ENCODE peak calls at places on chromosomes 5 and 9, in six cellular contexts. A is IMR-90, M is HepG2, T is K562, G is A549, N is GM12878. K is an unnamed sample.

GRCh38 chr5:127031147-127031862 is 947 bp upstream of the MARCHF3 start:
- DNase-seq in A (no peak), M (no peak), T (peak), G (peak), N (no peak), K (peak)

GRCh38 chr9:88818495-88819201 is 172.6 kb upstream of the S1PR3 start:
- DNase-seq in A (peak), M (no peak), T (no peak), G (no peak), N (no peak), K (no peak)

GRCh38 chr5:19923742-19924141 is 64.3 kb downstream of the CDH18 start:
- DNase-seq in A (peak), M (no peak), T (no peak), G (no peak), N (no peak), K (no peak)

GRCh38 chr9:15211160-15211993 is 95.6 kb downstream of the TTC39B start:
- DNase-seq in A (peak), M (peak), T (peak), G (peak), N (peak), K (peak)

GRCh38 chr5:127040779-127041520 is 10.6 kb upstream of the MARCHF3 start:
- DNase-seq in A (peak), M (no peak), T (no peak), G (peak), N (no peak), K (no peak)

GRCh38 chr5:112174959-112175594 is 244.0 kb downstream of the EPB41L4A start:
- DNase-seq in A (peak), M (peak), T (peak), G (peak), N (no peak), K (peak)

GRCh38 chr9:132141364-132141947 is 20.4 kb upstream of the NTNG2 start:
- DNase-seq in A (no peak), M (no peak), T (no peak), G (no peak), N (no peak), K (no peak)

GRCh38 chr5:122165574-122166021 is 36.3 kb downstream of the ZNF474 start:
- DNase-seq in A (peak), M (peak), T (no peak), G (peak), N (no peak), K (no peak)

GRCh38 chr5:67879619-67880357 is 335.8 kb upstream of the PIK3R1 start:
- DNase-seq in A (no peak), M (peak), T (no peak), G (no peak), N (no peak), K (no peak)

GRCh38 chr5:173855162-173855994 is 32.8 kb upstream of the CPEB4 start:
- DNase-seq in A (no peak), M (no peak), T (peak), G (no peak), N (no peak), K (no peak)

GRCh38 chr5:53406630-53407316 is 73.7 kb upstream of the FST start:
- DNase-seq in A (peak), M (peak), T (no peak), G (peak), N (no peak), K (no peak)

GRCh38 chr9:90979138-90979551 is 177.5 kb downstream of the SYK start:
- DNase-seq in A (no peak), M (no peak), T (no peak), G (no peak), N (no peak), K (no peak)

GRCh38 chr9:68533678-68534077 is 7.0 kb downstream of the TMEM252 start:
- DNase-seq in A (peak), M (no peak), T (no peak), G (no peak), N (no peak), K (no peak)

GRCh38 chr9:9912459-9912858 is 700.3 kb downstream of the PTPRD start:
- DNase-seq in A (no peak), M (no peak), T (no peak), G (no peak), N (no peak), K (no peak)

GRCh38 chr9:9913276-9913832 is 699.4 kb downstream of the PTPRD start:
- DNase-seq in A (no peak), M (peak), T (no peak), G (no peak), N (no peak), K (no peak)

GRCh38 chr9:9917400-9917799 is 695.4 kb downstream of the PTPRD start:
- DNase-seq in A (no peak), M (no peak), T (no peak), G (no peak), N (no peak), K (no peak)

GRCh38 chr9:9919174-9919573 is 693.6 kb downstream of the PTPRD start:
- DNase-seq in A (no peak), M (no peak), T (no peak), G (no peak), N (no peak), K (no peak)

DNA sequence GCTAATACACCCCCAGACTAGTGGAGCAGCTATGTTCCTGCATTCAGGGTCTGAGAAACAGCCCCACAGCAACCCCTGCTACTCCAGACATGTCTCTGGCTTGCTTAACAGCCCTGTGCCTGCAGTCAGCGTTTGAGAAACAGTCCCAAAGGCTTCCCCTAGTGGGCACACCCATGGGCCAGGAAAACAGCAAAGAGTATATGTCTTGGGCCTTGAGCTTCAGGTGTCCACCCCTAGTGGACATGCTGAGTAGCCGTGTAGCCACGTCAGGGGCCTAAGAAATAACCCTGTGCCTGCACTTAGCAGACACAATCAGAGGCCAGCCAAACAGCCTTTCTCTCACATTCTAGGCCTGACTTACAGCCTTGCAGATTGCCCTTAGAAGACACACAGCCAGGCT is 698.6 kb downstream of the PTPRD start:
- DNase-seq in A (no peak), M (peak), T (no peak), G (peak), N (no peak), K (no peak)
- TF ChIP-seq BHLHE40 in A (no peak), M (no peak), T (no peak), G (no peak), N (no peak), K (no peak)

GRCh38 chr9:110029422-110029814 is 178.5 kb downstream of the C9orf152 start:
- DNase-seq in A (peak), M (peak), T (no peak), G (peak), N (no peak), K (no peak)
- TF ChIP-seq BHLHE40 in A (peak), M (peak), T (no peak), G (no peak), N (no peak), K (no peak)

GRCh38 chr9:123686131-123686848 is 243.6 kb downstream of the DENND1A start:
- DNase-seq in A (peak), M (no peak), T (no peak), G (no peak), N (no peak), K (no peak)
- TF ChIP-seq BHLHE40 in A (no peak), M (no peak), T (no peak), G (no peak), N (no peak), K (no peak)

DNA sequence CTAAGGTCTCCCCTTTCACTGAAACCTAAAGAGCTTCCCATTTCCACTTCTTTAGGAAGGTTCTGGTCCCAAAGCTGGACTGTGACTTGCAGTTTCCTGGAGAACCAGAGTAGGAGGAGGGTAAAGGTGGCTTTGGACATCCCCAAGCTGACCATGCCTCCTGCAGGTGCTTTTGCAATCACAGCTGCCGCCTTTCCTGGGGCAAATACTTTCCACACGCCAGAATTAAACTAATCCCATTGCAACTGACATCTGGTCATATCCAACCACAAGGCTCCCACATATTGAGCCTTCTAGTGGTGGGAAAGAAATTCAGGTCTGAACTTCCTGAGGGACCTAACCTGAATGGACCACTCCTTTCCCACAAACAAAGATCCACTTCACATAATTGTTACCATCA is 92.7 kb downstream of the NRG2 start:
- DNase-seq in A (no peak), M (no peak), T (no peak), G (no peak), N (no peak), K (peak)
- TF ChIP-seq BHLHE40 in A (no peak), M (no peak), T (no peak), G (no peak), N (no peak), K (no peak)

DNA sequence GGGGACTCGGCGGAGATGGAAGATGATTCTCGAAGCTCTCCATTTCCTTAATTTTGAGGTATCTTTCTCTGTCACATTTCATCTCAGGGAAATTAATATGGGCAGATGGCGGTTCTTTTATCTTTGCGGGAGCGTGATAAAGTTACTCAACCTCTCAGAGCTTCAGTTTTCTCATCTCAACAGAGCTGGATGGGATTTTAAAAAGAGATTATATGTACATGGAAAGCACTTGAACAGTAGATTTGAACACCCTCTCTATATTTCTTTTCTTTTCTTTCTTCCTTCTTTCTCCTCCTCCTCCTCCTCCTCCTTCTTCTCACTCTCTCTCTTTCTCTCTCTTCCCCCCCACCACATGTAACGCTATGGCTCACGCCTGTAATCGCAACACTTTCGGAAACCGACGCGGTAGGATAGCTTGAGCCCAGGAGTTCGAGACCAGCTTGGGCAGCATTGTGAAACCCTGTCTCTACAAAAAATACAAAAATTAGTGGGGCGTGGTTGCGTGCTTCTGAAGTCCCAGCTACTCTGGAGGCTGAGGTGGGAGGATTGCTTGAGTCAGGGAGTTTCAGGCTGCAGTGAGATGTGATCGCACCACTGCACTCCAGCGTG is 603 bp upstream of the GLDC start:
- DNase-seq in A (no peak), M (peak), T (no peak), G (peak), N (no peak), K (no peak)
- TF ChIP-seq BHLHE40 in A (no peak), M (no peak), T (no peak), G (no peak), N (no peak), K (no peak)

GRCh38 chr5:147509041-147509709 is 693 bp downstream of the DPYSL3 start:
- DNase-seq in A (peak), M (no peak), T (no peak), G (no peak), N (no peak), K (no peak)
- TF ChIP-seq BHLHE40 in A (no peak), M (no peak), T (no peak), G (no peak), N (no peak), K (no peak)

DNA sequence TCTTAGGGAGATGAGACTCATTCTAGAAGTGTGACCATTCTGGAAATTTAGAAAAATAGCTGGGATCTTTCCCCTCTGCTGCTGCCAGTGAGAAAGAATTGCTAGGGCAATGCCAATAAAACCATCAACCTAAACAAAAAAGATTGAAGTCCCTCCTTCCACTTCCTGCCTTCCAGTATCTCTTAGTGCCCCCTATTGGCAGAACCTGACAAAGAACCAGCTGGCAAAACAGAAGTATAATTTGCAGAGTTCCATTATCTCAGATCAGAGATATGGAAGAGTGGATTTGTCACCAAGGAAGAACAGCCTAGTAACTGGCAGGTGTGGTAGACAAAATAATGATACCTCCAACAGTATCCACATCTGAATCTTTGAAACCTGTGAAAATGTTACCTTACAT is 13.8 kb upstream of the PLCXD3 start:
- DNase-seq in A (no peak), M (no peak), T (no peak), G (peak), N (no peak), K (no peak)
- TF ChIP-seq BHLHE40 in A (no peak), M (no peak), T (no peak), G (no peak), N (no peak), K (no peak)

GRCh38 chr9:134214766-134215394 is 50.5 kb upstream of the RNU6ATAC start:
- DNase-seq in A (no peak), M (peak), T (no peak), G (no peak), N (no peak), K (no peak)
- TF ChIP-seq BHLHE40 in A (no peak), M (no peak), T (no peak), G (no peak), N (no peak), K (no peak)

DNA sequence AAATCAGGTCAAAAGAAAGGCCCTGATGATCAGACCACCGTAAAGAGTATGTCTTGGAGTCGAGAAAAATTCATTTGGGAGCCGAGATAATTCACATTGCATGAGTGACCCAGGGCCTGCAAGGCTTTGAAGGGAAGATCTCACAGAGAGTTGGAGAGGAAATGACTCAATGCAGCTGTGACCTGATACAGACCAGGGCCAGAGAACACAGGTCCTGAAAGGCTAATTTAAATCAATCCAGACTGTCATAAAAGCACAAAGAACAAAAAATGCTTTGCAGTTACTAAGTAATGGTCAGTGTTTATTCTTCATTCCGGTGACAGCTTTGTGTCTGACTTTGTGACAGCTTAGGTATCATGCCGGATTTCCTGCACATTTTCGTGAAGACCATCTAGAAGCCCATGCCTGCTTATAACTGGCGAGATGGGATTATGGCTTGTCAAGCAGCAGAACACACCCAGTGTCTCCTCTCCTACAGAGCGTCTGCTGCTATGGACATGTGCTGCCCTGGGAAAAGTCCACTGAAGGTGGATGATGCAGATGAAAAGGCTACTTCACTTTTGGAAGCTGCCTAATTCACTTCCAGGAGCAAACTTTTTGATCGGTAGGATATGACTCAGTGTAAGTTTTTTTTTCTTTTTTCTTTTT is 5.8 kb upstream of the ACTBL2 start:
- DNase-seq in A (peak), M (no peak), T (no peak), G (no peak), N (no peak), K (no peak)
- TF ChIP-seq BHLHE40 in A (no peak), M (no peak), T (no peak), G (no peak), N (no peak), K (no peak)

GRCh38 chr5:61931236-61931635 is 374.8 kb upstream of the KIF2A start:
- DNase-seq in A (no peak), M (no peak), T (no peak), G (no peak), N (no peak), K (no peak)

DNA sequence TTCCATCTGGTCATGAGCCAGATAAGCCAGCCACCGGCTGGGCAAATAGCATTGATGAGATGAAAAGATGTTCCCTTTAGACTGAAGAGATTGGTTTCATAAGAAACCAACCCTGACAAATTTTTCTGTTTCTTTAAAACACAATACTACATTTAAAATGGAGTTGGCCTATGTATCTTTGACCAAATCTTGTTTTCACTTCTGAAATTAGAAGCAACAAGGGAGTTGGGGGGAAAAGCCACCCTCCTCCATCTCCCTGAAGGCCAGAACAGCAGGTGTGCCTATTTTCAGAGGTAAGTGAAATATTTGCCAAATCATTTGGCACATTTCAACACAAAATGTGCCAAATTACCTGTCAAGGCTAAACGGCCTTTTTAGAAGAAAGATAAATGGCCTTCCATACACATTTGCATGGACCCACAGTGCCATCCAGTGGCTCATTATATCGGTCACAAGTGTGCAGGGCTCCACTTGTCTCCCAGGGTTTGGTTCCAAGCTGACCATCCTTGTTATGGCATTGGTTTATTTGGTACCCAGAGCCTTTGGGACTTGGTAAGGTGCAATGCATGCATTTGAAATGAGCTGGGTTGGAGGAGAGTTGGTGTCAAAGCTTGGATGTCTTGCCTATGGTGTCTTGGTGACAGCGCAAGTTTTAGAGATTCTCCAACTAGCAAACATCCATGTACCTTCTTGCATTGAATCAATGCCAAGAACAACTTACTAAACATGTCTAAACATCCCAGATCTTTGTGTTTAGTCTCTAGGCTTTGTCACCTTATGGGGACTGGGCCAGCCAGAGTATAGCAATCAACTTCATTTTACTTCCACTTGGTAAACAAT is 372.0 kb upstream of the KIF2A start:
- DNase-seq in A (peak), M (peak), T (peak), G (peak), N (peak), K (peak)
- TF ChIP-seq BHLHE40 in A (no peak), M (no peak), T (no peak), G (no peak), N (no peak), K (no peak)

K was measured in HEK293T.